ENCODE peak calls at places on chromosomes 5 and 9, in four cellular contexts. G is stimulated activated CD8-positive, alpha-beta memory T cell treated with anti-CD3 and anti-CD28 coated beads, Interleukin-15, amount 100 ng/mL, for 1 hour; E is fibroblast of the conjunctiva; K is prostate gland. D is an unnamed sample.

GRCh38 chr5:137622850-137623249 is 113.0 kb downstream of the KLHL3 start:
- DNase-seq in E (no peak), K (peak), G (no peak), D (peak)

GRCh38 chr5:73482383-73483193 is 15.7 kb upstream of the BTF3 start:
- DNase-seq in K (no peak), E (no peak), G (no peak), D (no peak)

GRCh38 chr9:37035472-37036236 is 1.6 kb upstream of the PAX5 start:
- DNase-seq in E (no peak), G (no peak), K (no peak), D (no peak)

GRCh38 chr9:117545846-117546245 is 131.0 kb upstream of the ASTN2 start:
- DNase-seq in G (no peak), E (no peak), K (no peak), D (no peak)

GRCh38 chr9:133762488-133763271 is 24.5 kb upstream of the SARDH start:
- DNase-seq in E (no peak), K (no peak), G (no peak), D (peak)

GRCh38 chr9:76873821-76874220 is 32.1 kb downstream of the PRUNE2 start:
- DNase-seq in E (no peak), G (no peak), K (no peak), D (no peak)

GRCh38 chr5:127942246-127943060 is 141.1 kb upstream of the SLC12A2 start:
- DNase-seq in G (no peak), E (no peak), K (no peak), D (no peak)

GRCh38 chr9:20640331-20641187 is 18.3 kb upstream of the MLLT3 start:
- DNase-seq in E (no peak), K (peak), G (peak), D (peak)

GRCh38 chr5:89934069-89934468 is 475.5 kb downstream of the CETN3 start:
- DNase-seq in K (no peak), E (no peak), G (no peak), D (no peak)

GRCh38 chr9:126678989-126679388 is 65.3 kb downstream of the LMX1B start:
- DNase-seq in E (no peak), G (no peak), K (no peak), D (no peak)

GRCh38 chr5:9712506-9713285 is 82.5 kb upstream of the TAS2R1 start:
- DNase-seq in G (no peak), K (no peak), E (peak), D (no peak)

GRCh38 chr5:33275921-33276705 is 164.7 kb upstream of the TARS1 start:
- DNase-seq in K (no peak), G (no peak), E (no peak), D (no peak)

GRCh38 chr9:4315582-4316215 is 15.8 kb upstream of the GLIS3 start:
- DNase-seq in E (peak), K (peak), G (peak), D (peak)

GRCh38 chr9:75892168-75892901 is 1.9 kb downstream of the PCSK5 start:
- DNase-seq in G (no peak), K (peak), E (no peak), D (peak)

GRCh38 chr9:93575706-93576295 is 583 bp upstream of the PHF2 start:
- DNase-seq in E (no peak), K (peak), G (peak), D (peak)

GRCh38 chr5:88480245-88480644 is 211.6 kb upstream of the TMEM161B start:
- DNase-seq in E (no peak), G (no peak), K (no peak), D (no peak)

GRCh38 chr9:69637193-69637592 is 35.0 kb downstream of the APBA1 start:
- DNase-seq in G (no peak), E (no peak), K (no peak), D (no peak)

GRCh38 chr5:83035373-83036170 is 41.6 kb downstream of the TMEM167A start:
- DNase-seq in G (no peak), E (no peak), K (no peak), D (peak)

GRCh38 chr9:127999461-127999860 is 18.7 kb upstream of the EEIG1 start:
- DNase-seq in K (no peak), E (no peak), G (no peak), D (no peak)

GRCh38 chr5:15833365-15833764 is 333.4 kb downstream of the FBXL7 start:
- DNase-seq in K (no peak), G (no peak), E (no peak), D (no peak)

GRCh38 chr9:100714372-100715099 is 136.7 kb downstream of the CAVIN4 start:
- DNase-seq in G (no peak), K (peak), E (peak), D (peak)

GRCh38 chr9:29657821-29658220 is 2084.5 kb upstream of the C9orf72 start:
- DNase-seq in E (no peak), K (no peak), G (no peak), D (no peak)

GRCh38 chr9:126397056-126397455 is 70.4 kb downstream of the MVB12B start:
- DNase-seq in K (no peak), E (no peak), G (peak), D (peak)

GRCh38 chr9:108444400-108445358 is 411.1 kb downstream of the ACTL7B start:
- DNase-seq in E (peak), K (peak), G (no peak), D (no peak)

GRCh38 chr9:137670391-137671195 is 51.8 kb downstream of the EHMT1 start:
- DNase-seq in E (no peak), G (no peak), K (peak), D (peak)

GRCh38 chr5:54985301-54986268 is at the start of gene ESM1:
- DNase-seq in E (peak), G (no peak), K (no peak), D (no peak)

GRCh38 chr9:123929177-123929869 is 603 bp downstream of the DENND1A start:
- DNase-seq in K (no peak), E (no peak), G (peak), D (no peak)

GRCh38 chr5:130110333-130110732 is 206.1 kb downstream of the CHSY3 start:
- DNase-seq in G (no peak), E (no peak), K (no peak), D (no peak)

GRCh38 chr9:95927288-95928004 is 52.0 kb downstream of the ERCC6L2 start:
- DNase-seq in E (no peak), G (no peak), K (no peak), D (no peak)

GRCh38 chr5:98258939-98259338 is 514.5 kb upstream of the RGMB start:
- DNase-seq in K (no peak), E (no peak), G (no peak), D (no peak)

GRCh38 chr5:178119915-178120660 is 6.8 kb downstream of the N4BP3 start:
- DNase-seq in E (no peak), G (no peak), K (no peak), D (no peak)

GRCh38 chr5:71767661-71768060 is 48.6 kb downstream of the CARTPT start:
- DNase-seq in E (no peak), G (no peak), K (no peak), D (no peak)

D was measured in mucosa of gallbladder.